ENCODE peak calls at places on chromosome 18, in five cellular contexts. Z is psoas muscle; V is fibroblast of pulmonary artery; I is CD8-positive, alpha-beta memory T cell; P is choroid plexus epithelial cell. H is an unnamed sample.

GRCh38 chr18:12008842-12009580 is 27.7 kb downstream of the IMPA2 start:
- DNase-seq in I (no peak), P (no peak), V (no peak), Z (no peak), H (no peak)

GRCh38 chr18:55047546-55047945 is 88.3 kb upstream of the CCDC68 start:
- DNase-seq in I (no peak), V (peak), P (peak), Z (no peak), H (no peak)

GRCh38 chr18:63977040-63977439 is 7.2 kb downstream of the SERPINB8 start:
- DNase-seq in Z (no peak), V (no peak), P (no peak), I (no peak), H (no peak)

GRCh38 chr18:39946623-39947061 is 2008.4 kb upstream of the PIK3C3 start:
- DNase-seq in Z (no peak), V (peak), P (peak), I (no peak), H (peak)

GRCh38 chr18:62610509-62611394 is 87.9 kb downstream of the ZCCHC2 start:
- DNase-seq in V (no peak), P (no peak), Z (no peak), I (no peak), H (no peak)

GRCh38 chr18:21439453-21439852 is 161.1 kb downstream of the ESCO1 start:
- DNase-seq in P (peak), I (no peak), Z (no peak), V (peak), H (no peak)

GRCh38 chr18:22607284-22607635 is 189.5 kb upstream of the CTAGE1 start:
- DNase-seq in P (no peak), Z (no peak), I (no peak), V (no peak), H (peak)

GRCh38 chr18:35528749-35529274 is 31.1 kb upstream of the INO80C start:
- DNase-seq in I (no peak), Z (no peak), V (no peak), P (no peak), H (no peak)

GRCh38 chr18:76657428-76657827 is 162.4 kb upstream of the ZNF516 start:
- DNase-seq in P (peak), I (no peak), V (no peak), Z (no peak), H (no peak)

GRCh38 chr18:68797901-68798300 is at the start of gene CCDC102B:
- DNase-seq in V (peak), P (peak), I (no peak), Z (no peak), H (peak)

GRCh38 chr18:75475228-75475627 is 47.7 kb upstream of the SMIM21 start:
- DNase-seq in V (peak), I (no peak), P (peak), Z (no peak), H (peak)

GRCh38 chr18:66742832-66743231 is 138.9 kb upstream of the CDH19 start:
- DNase-seq in I (no peak), Z (no peak), P (no peak), V (no peak), H (no peak)

GRCh38 chr18:33755918-33756590 is 178.0 kb downstream of the ASXL3 start:
- DNase-seq in I (no peak), P (peak), V (peak), Z (no peak), H (peak)

GRCh38 chr18:43620936-43621335 is 343.6 kb upstream of the SYT4 start:
- DNase-seq in P (peak), I (no peak), V (peak), Z (no peak), H (peak)

GRCh38 chr18:13917401-13917800 is 2.1 kb upstream of the MC2R start:
- DNase-seq in Z (no peak), I (no peak), P (no peak), V (no peak), H (no peak)

GRCh38 chr18:76493213-76494107 is 1.6 kb downstream of the ZNF516 start:
- DNase-seq in Z (no peak), P (peak), I (no peak), V (peak), H (peak)

GRCh38 chr18:54392621-54393023 is 34.9 kb downstream of the C18orf54 start:
- DNase-seq in V (peak), P (peak), Z (no peak), I (no peak), H (peak)

GRCh38 chr18:6382968-6383367 is 31.7 kb downstream of the L3MBTL4 start:
- DNase-seq in Z (no peak), P (peak), I (no peak), V (no peak), H (no peak)

GRCh38 chr18:62621546-62621945 is 93.8 kb upstream of the PHLPP1 start:
- DNase-seq in P (peak), V (no peak), Z (peak), I (no peak), H (peak)

GRCh38 chr18:60471652-60472051 is 99.1 kb upstream of the MC4R start:
- DNase-seq in P (peak), Z (no peak), I (no peak), V (peak), H (no peak)

GRCh38 chr18:79516441-79516931 is 120.8 kb downstream of the NFATC1 start:
- DNase-seq in V (no peak), Z (no peak), P (no peak), I (peak), H (no peak)

GRCh38 chr18:44729631-44730101 is 49.0 kb downstream of the SETBP1 start:
- DNase-seq in P (peak), Z (no peak), I (peak), V (peak), H (no peak)

GRCh38 chr18:76519156-76519549 is 24.1 kb upstream of the ZNF516 start:
- DNase-seq in P (peak), Z (no peak), I (no peak), V (peak), H (peak)

GRCh38 chr18:79855147-79855910 is 57.6 kb downstream of the KCNG2 start:
- DNase-seq in V (no peak), P (no peak), Z (peak), I (no peak), H (no peak)

GRCh38 chr18:63762518-63762917 is 12.7 kb upstream of the SERPINB7 start:
- DNase-seq in V (peak), I (no peak), Z (no peak), P (peak), H (no peak)

GRCh38 chr18:20997371-20997770 is 114.2 kb downstream of the ROCK1 start:
- DNase-seq in P (no peak), Z (no peak), V (no peak), I (no peak), H (no peak)

GRCh38 chr18:66640431-66640830 is 36.5 kb upstream of the CDH19 start:
- DNase-seq in I (no peak), V (peak), Z (no peak), P (peak), H (peak)

GRCh38 chr18:12628706-12629702 is 28.9 kb downstream of the SPIRE1 start:
- DNase-seq in V (peak), I (no peak), P (peak), Z (no peak), H (peak)

GRCh38 chr18:8702668-8703067 is 2.7 kb upstream of the MTCL1 start:
- DNase-seq in P (no peak), Z (no peak), I (no peak), V (no peak), H (no peak)

GRCh38 chr18:8699948-8700347 is 5.4 kb upstream of the MTCL1 start:
- DNase-seq in I (no peak), P (peak), V (no peak), Z (no peak), H (no peak)

GRCh38 chr18:8703781-8704301 is 1.5 kb upstream of the MTCL1 start:
- DNase-seq in Z (no peak), V (no peak), I (no peak), P (no peak), H (no peak)

GRCh38 chr18:8703181-8703638 is 2.1 kb upstream of the MTCL1 start:
- DNase-seq in I (no peak), V (no peak), Z (no peak), P (no peak), H (no peak)

GRCh38 chr18:8701546-8702118 is 3.7 kb upstream of the MTCL1 start:
- DNase-seq in I (no peak), Z (no peak), V (peak), P (peak), H (no peak)
- H3K4me3 ChIP-seq in I (no peak), Z (no peak), V (no peak), P (no peak), H (no peak)

DNA sequence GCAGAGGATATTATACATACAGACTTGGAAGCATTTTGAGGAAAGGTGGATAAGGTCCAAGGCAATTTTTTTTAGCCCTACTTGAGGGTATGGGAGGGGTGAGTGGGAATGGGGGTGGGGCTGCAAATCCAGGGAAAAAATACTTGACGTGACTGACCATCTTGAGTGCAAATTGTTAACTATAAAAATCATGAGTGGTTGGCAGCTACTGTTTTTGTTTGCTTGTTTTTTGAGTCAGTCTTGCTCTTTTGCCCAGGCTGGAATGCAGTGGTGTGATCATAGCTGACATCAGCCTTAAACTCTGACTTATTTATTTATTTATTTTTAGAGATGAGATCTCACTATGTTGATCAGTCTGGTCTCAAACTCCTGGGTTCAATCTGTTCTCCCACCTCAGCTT is 458.8 kb downstream of the PIK3C3 start:
- DNase-seq in I (no peak), Z (no peak), V (peak), P (peak), H (no peak)
- H3K4me3 ChIP-seq in I (no peak), Z (no peak), V (no peak), P (no peak), H (no peak)

GRCh38 chr18:48290162-48290926 is 118.8 kb downstream of the ZBTB7C start:
- DNase-seq in Z (no peak), V (no peak), P (no peak), I (no peak), H (no peak)
- H3K4me3 ChIP-seq in Z (no peak), V (no peak), P (no peak), I (no peak), H (no peak)

GRCh38 chr18:9627642-9628041 is 13.3 kb upstream of the PPP4R1 start:
- DNase-seq in I (no peak), Z (no peak), V (peak), P (peak), H (no peak)
- H3K4me3 ChIP-seq in I (no peak), Z (no peak), V (no peak), P (no peak), H (no peak)

DNA sequence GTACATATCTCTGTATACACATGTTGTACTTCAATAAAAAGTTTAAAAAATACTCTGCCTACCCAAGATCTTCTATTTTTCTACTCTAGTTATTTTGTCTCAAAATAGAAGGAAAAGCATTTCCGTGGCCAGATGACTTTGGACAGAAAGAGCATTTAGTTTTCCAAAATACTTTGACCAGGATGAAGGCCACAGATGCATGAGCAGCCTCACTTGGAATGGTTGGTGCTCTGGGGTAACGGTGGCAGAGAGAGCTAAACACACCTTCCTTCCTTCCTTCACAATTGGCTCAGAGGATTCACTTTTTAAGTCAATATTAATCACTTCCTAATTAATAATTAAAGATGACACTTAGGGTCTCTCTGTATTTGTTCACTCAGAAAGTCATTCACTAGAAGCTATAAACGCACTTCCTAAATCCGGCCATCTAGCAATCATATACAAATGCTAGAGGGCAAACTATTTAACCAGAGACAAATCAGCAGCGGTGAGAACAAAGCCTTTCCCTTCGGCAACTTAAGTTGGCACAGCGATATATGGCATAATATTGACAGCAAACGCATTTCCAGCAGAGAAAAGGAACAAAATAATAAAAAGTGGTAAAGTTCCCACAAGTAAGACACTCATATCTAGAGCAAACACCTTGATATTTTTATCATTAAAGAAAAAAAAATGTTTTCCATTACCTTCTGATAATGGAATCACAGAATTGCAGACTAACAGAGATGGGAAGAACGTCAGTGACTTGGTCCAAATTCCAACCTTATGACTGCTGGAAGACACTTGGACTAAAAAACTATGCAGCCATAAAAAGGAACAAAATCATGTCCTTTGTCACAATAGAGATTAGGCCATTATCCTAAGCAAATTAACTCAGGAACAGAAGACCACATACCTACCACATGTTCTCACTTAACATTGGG is 55.9 kb upstream of the NARS1 start:
- DNase-seq in I (no peak), P (no peak), Z (no peak), V (no peak), H (peak)
- H3K4me3 ChIP-seq in I (no peak), P (no peak), Z (no peak), V (no peak), H (no peak)

GRCh38 chr18:2641638-2642037 is 13.9 kb upstream of the SMCHD1 start:
- DNase-seq in I (no peak), P (peak), V (peak), Z (no peak), H (no peak)
- H3K4me3 ChIP-seq in I (peak), P (no peak), V (no peak), Z (peak), H (no peak)

GRCh38 chr18:25348361-25349130 is 3.4 kb downstream of the ZNF521 start:
- DNase-seq in P (no peak), V (no peak), I (no peak), Z (no peak), H (no peak)
- H3K4me3 ChIP-seq in P (peak), V (peak), I (no peak), Z (peak), H (peak)

DNA sequence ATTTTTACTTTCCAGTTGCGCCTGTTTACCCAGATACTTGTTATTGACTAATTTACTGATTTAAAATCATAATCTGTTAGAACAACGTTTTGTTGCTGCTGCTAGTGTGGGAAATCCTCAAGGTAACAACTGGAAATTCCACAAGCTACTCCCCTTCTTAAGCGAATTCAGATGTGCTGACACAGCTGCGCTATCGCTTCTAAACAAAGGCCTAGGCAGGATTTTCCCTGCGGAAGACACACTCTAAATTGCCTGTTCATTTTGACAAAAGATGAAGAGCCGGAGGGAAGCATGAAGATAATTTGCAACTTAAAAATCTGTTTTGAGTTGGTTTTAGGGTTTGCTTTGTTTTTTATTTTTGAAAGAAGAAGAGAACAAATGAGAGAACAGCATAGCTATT is 283.8 kb downstream of the ALPK2 start:
- DNase-seq in P (no peak), I (no peak), V (no peak), Z (no peak), H (no peak)
- H3K4me3 ChIP-seq in P (no peak), I (no peak), V (no peak), Z (no peak), H (no peak)